ENCODE peak calls at places on chromosome 20, in nine cellular contexts. One of them, this sample, is unnamed.

GRCh38 chr20:9220874-9221547 is 152.1 kb downstream of the PLCB4 start:
- DNase-seq in NCI-H226: no peak
- DNase-seq in T follicular helper cell: no peak
- DNase-seq in foreskin fibroblast: peak
- DNase-seq in brain microvascular endothelial cell: peak
- DNase-seq in A549: no peak
- DNase-seq in NCI-H345: no peak
- DNase-seq in T-helper 1 cell: no peak
- DNase-seq in stimulated activated CD4-positive, alpha-beta T cell treated with anti-CD3 and anti-CD28 coated beads, Interleukin-12 subunit alpha, Interleukin-12 subunit beta, amount 100 ng/mL, for 4 hours: no peak
- DNase-seq in this sample: no peak

GRCh38 chr20:16654858-16655257 is 75.0 kb upstream of the SNRPB2 start:
- DNase-seq in NCI-H226: no peak
- DNase-seq in T follicular helper cell: no peak
- DNase-seq in foreskin fibroblast: no peak
- DNase-seq in brain microvascular endothelial cell: no peak
- DNase-seq in A549: no peak
- DNase-seq in NCI-H345: peak
- DNase-seq in T-helper 1 cell: no peak
- DNase-seq in stimulated activated CD4-positive, alpha-beta T cell treated with anti-CD3 and anti-CD28 coated beads, Interleukin-12 subunit alpha, Interleukin-12 subunit beta, amount 100 ng/mL, for 4 hours: no peak
- DNase-seq in this sample: no peak

GRCh38 chr20:35225319-35226125 is 968 bp upstream of the MMP24 start:
- DNase-seq in NCI-H226: no peak
- DNase-seq in T follicular helper cell: no peak
- DNase-seq in foreskin fibroblast: no peak
- DNase-seq in brain microvascular endothelial cell: no peak
- DNase-seq in A549: no peak
- DNase-seq in NCI-H345: no peak
- DNase-seq in T-helper 1 cell: no peak
- DNase-seq in stimulated activated CD4-positive, alpha-beta T cell treated with anti-CD3 and anti-CD28 coated beads, Interleukin-12 subunit alpha, Interleukin-12 subunit beta, amount 100 ng/mL, for 4 hours: no peak
- DNase-seq in this sample: no peak

GRCh38 chr20:1663917-1664316 is 6.3 kb upstream of the SIRPG start:
- DNase-seq in NCI-H226: no peak
- DNase-seq in T follicular helper cell: no peak
- DNase-seq in foreskin fibroblast: peak
- DNase-seq in brain microvascular endothelial cell: no peak
- DNase-seq in A549: no peak
- DNase-seq in NCI-H345: no peak
- DNase-seq in T-helper 1 cell: no peak
- DNase-seq in stimulated activated CD4-positive, alpha-beta T cell treated with anti-CD3 and anti-CD28 coated beads, Interleukin-12 subunit alpha, Interleukin-12 subunit beta, amount 100 ng/mL, for 4 hours: no peak
- DNase-seq in this sample: no peak

GRCh38 chr20:49858076-49858565 is 45.5 kb downstream of the SLC9A8 start:
- DNase-seq in NCI-H226: no peak
- DNase-seq in T follicular helper cell: no peak
- DNase-seq in foreskin fibroblast: peak
- DNase-seq in brain microvascular endothelial cell: no peak
- DNase-seq in A549: no peak
- DNase-seq in NCI-H345: no peak
- DNase-seq in T-helper 1 cell: no peak
- DNase-seq in stimulated activated CD4-positive, alpha-beta T cell treated with anti-CD3 and anti-CD28 coated beads, Interleukin-12 subunit alpha, Interleukin-12 subunit beta, amount 100 ng/mL, for 4 hours: no peak
- DNase-seq in this sample: no peak

GRCh38 chr20:62069741-62070216 is 4.1 kb upstream of the TAF4 start:
- DNase-seq in NCI-H226: peak
- DNase-seq in T follicular helper cell: no peak
- DNase-seq in foreskin fibroblast: peak
- DNase-seq in brain microvascular endothelial cell: peak
- DNase-seq in A549: no peak
- DNase-seq in NCI-H345: no peak
- DNase-seq in T-helper 1 cell: no peak
- DNase-seq in stimulated activated CD4-positive, alpha-beta T cell treated with anti-CD3 and anti-CD28 coated beads, Interleukin-12 subunit alpha, Interleukin-12 subunit beta, amount 100 ng/mL, for 4 hours: no peak
- DNase-seq in this sample: no peak

GRCh38 chr20:45419188-45420091 is 3.5 kb downstream of the PIGT start:
- DNase-seq in NCI-H226: peak
- DNase-seq in T follicular helper cell: no peak
- DNase-seq in foreskin fibroblast: peak
- DNase-seq in brain microvascular endothelial cell: peak
- DNase-seq in A549: peak
- DNase-seq in NCI-H345: peak
- DNase-seq in T-helper 1 cell: no peak
- DNase-seq in stimulated activated CD4-positive, alpha-beta T cell treated with anti-CD3 and anti-CD28 coated beads, Interleukin-12 subunit alpha, Interleukin-12 subunit beta, amount 100 ng/mL, for 4 hours: no peak
- DNase-seq in this sample: no peak

GRCh38 chr20:9203081-9203447 is 134.2 kb downstream of the PLCB4 start:
- DNase-seq in NCI-H226: no peak
- DNase-seq in T follicular helper cell: no peak
- DNase-seq in foreskin fibroblast: peak
- DNase-seq in brain microvascular endothelial cell: no peak
- DNase-seq in A549: no peak
- DNase-seq in NCI-H345: no peak
- DNase-seq in T-helper 1 cell: no peak
- DNase-seq in stimulated activated CD4-positive, alpha-beta T cell treated with anti-CD3 and anti-CD28 coated beads, Interleukin-12 subunit alpha, Interleukin-12 subunit beta, amount 100 ng/mL, for 4 hours: no peak
- DNase-seq in this sample: no peak

GRCh38 chr20:41003143-41003932 is 25.3 kb upstream of the TOP1 start:
- DNase-seq in NCI-H226: peak
- DNase-seq in T follicular helper cell: peak
- DNase-seq in foreskin fibroblast: peak
- DNase-seq in brain microvascular endothelial cell: peak
- DNase-seq in A549: peak
- DNase-seq in NCI-H345: peak
- DNase-seq in T-helper 1 cell: peak
- DNase-seq in stimulated activated CD4-positive, alpha-beta T cell treated with anti-CD3 and anti-CD28 coated beads, Interleukin-12 subunit alpha, Interleukin-12 subunit beta, amount 100 ng/mL, for 4 hours: peak
- DNase-seq in this sample: no peak

GRCh38 chr20:61332016-61332975 is 80.2 kb downstream of the CDH4 start:
- DNase-seq in NCI-H226: no peak
- DNase-seq in T follicular helper cell: no peak
- DNase-seq in foreskin fibroblast: no peak
- DNase-seq in brain microvascular endothelial cell: no peak
- DNase-seq in A549: no peak
- DNase-seq in NCI-H345: no peak
- DNase-seq in T-helper 1 cell: no peak
- DNase-seq in stimulated activated CD4-positive, alpha-beta T cell treated with anti-CD3 and anti-CD28 coated beads, Interleukin-12 subunit alpha, Interleukin-12 subunit beta, amount 100 ng/mL, for 4 hours: no peak
- DNase-seq in this sample: no peak

GRCh38 chr20:3706774-3707507 is 5.5 kb downstream of the SIGLEC1 start:
- DNase-seq in NCI-H226: no peak
- DNase-seq in T follicular helper cell: no peak
- DNase-seq in foreskin fibroblast: peak
- DNase-seq in brain microvascular endothelial cell: peak
- DNase-seq in A549: no peak
- DNase-seq in NCI-H345: no peak
- DNase-seq in T-helper 1 cell: no peak
- DNase-seq in stimulated activated CD4-positive, alpha-beta T cell treated with anti-CD3 and anti-CD28 coated beads, Interleukin-12 subunit alpha, Interleukin-12 subunit beta, amount 100 ng/mL, for 4 hours: no peak
- DNase-seq in this sample: no peak

GRCh38 chr20:48066851-48067250 is 281.6 kb upstream of the SULF2 start:
- DNase-seq in NCI-H226: no peak
- DNase-seq in T follicular helper cell: no peak
- DNase-seq in foreskin fibroblast: no peak
- DNase-seq in brain microvascular endothelial cell: no peak
- DNase-seq in A549: no peak
- DNase-seq in NCI-H345: no peak
- DNase-seq in T-helper 1 cell: no peak
- DNase-seq in stimulated activated CD4-positive, alpha-beta T cell treated with anti-CD3 and anti-CD28 coated beads, Interleukin-12 subunit alpha, Interleukin-12 subunit beta, amount 100 ng/mL, for 4 hours: no peak
- DNase-seq in this sample: no peak

GRCh38 chr20:50303573-50304500 is 113.2 kb downstream of the CEBPB start:
- DNase-seq in NCI-H226: no peak
- DNase-seq in T follicular helper cell: no peak
- DNase-seq in foreskin fibroblast: peak
- DNase-seq in brain microvascular endothelial cell: peak
- DNase-seq in A549: no peak
- DNase-seq in NCI-H345: peak
- DNase-seq in T-helper 1 cell: no peak
- DNase-seq in stimulated activated CD4-positive, alpha-beta T cell treated with anti-CD3 and anti-CD28 coated beads, Interleukin-12 subunit alpha, Interleukin-12 subunit beta, amount 100 ng/mL, for 4 hours: no peak
- DNase-seq in this sample: no peak

GRCh38 chr20:8994045-8994444 is 74.8 kb upstream of the PLCB4 start:
- DNase-seq in NCI-H226: no peak
- DNase-seq in T follicular helper cell: no peak
- DNase-seq in foreskin fibroblast: no peak
- DNase-seq in brain microvascular endothelial cell: no peak
- DNase-seq in A549: no peak
- DNase-seq in NCI-H345: no peak
- DNase-seq in T-helper 1 cell: no peak
- DNase-seq in stimulated activated CD4-positive, alpha-beta T cell treated with anti-CD3 and anti-CD28 coated beads, Interleukin-12 subunit alpha, Interleukin-12 subunit beta, amount 100 ng/mL, for 4 hours: no peak
- DNase-seq in this sample: no peak

GRCh38 chr20:16128538-16129106 is 444.6 kb downstream of the KIF16B start:
- DNase-seq in NCI-H226: no peak
- DNase-seq in T follicular helper cell: no peak
- DNase-seq in foreskin fibroblast: no peak
- DNase-seq in brain microvascular endothelial cell: no peak
- DNase-seq in A549: no peak
- DNase-seq in NCI-H345: no peak
- DNase-seq in T-helper 1 cell: no peak
- DNase-seq in stimulated activated CD4-positive, alpha-beta T cell treated with anti-CD3 and anti-CD28 coated beads, Interleukin-12 subunit alpha, Interleukin-12 subunit beta, amount 100 ng/mL, for 4 hours: no peak
- DNase-seq in this sample: no peak

GRCh38 chr20:33501000-33501399 is 11.1 kb downstream of the CBFA2T2 start:
- DNase-seq in NCI-H226: no peak
- DNase-seq in T follicular helper cell: no peak
- DNase-seq in foreskin fibroblast: no peak
- DNase-seq in brain microvascular endothelial cell: no peak
- DNase-seq in A549: no peak
- DNase-seq in NCI-H345: no peak
- DNase-seq in T-helper 1 cell: no peak
- DNase-seq in stimulated activated CD4-positive, alpha-beta T cell treated with anti-CD3 and anti-CD28 coated beads, Interleukin-12 subunit alpha, Interleukin-12 subunit beta, amount 100 ng/mL, for 4 hours: no peak
- DNase-seq in this sample: no peak

GRCh38 chr20:45229264-45230056 is 8.3 kb downstream of the SEMG2 start:
- DNase-seq in NCI-H226: no peak
- DNase-seq in T follicular helper cell: no peak
- DNase-seq in foreskin fibroblast: peak
- DNase-seq in brain microvascular endothelial cell: no peak
- DNase-seq in A549: no peak
- DNase-seq in NCI-H345: peak
- DNase-seq in T-helper 1 cell: no peak
- DNase-seq in stimulated activated CD4-positive, alpha-beta T cell treated with anti-CD3 and anti-CD28 coated beads, Interleukin-12 subunit alpha, Interleukin-12 subunit beta, amount 100 ng/mL, for 4 hours: peak
- DNase-seq in this sample: no peak

GRCh38 chr20:63706852-63707557 is 771 bp downstream of the ARFRP1 start:
- DNase-seq in NCI-H226: no peak
- DNase-seq in T follicular helper cell: peak
- DNase-seq in foreskin fibroblast: peak
- DNase-seq in brain microvascular endothelial cell: peak
- DNase-seq in A549: no peak
- DNase-seq in NCI-H345: peak
- DNase-seq in T-helper 1 cell: peak
- DNase-seq in stimulated activated CD4-positive, alpha-beta T cell treated with anti-CD3 and anti-CD28 coated beads, Interleukin-12 subunit alpha, Interleukin-12 subunit beta, amount 100 ng/mL, for 4 hours: peak
- DNase-seq in this sample: no peak

GRCh38 chr20:43389839-43390626 is 67.7 kb upstream of the SRSF6 start:
- DNase-seq in NCI-H226: no peak
- DNase-seq in T follicular helper cell: no peak
- DNase-seq in foreskin fibroblast: no peak
- DNase-seq in brain microvascular endothelial cell: no peak
- DNase-seq in A549: no peak
- DNase-seq in NCI-H345: no peak
- DNase-seq in T-helper 1 cell: no peak
- DNase-seq in stimulated activated CD4-positive, alpha-beta T cell treated with anti-CD3 and anti-CD28 coated beads, Interleukin-12 subunit alpha, Interleukin-12 subunit beta, amount 100 ng/mL, for 4 hours: no peak
- DNase-seq in this sample: peak

GRCh38 chr20:45611054-45611453 is 18.5 kb upstream of the WFDC10A start:
- DNase-seq in NCI-H226: peak
- DNase-seq in T follicular helper cell: no peak
- DNase-seq in foreskin fibroblast: peak
- DNase-seq in brain microvascular endothelial cell: peak
- DNase-seq in A549: no peak
- DNase-seq in NCI-H345: no peak
- DNase-seq in T-helper 1 cell: no peak
- DNase-seq in stimulated activated CD4-positive, alpha-beta T cell treated with anti-CD3 and anti-CD28 coated beads, Interleukin-12 subunit alpha, Interleukin-12 subunit beta, amount 100 ng/mL, for 4 hours: peak
- DNase-seq in this sample: no peak

GRCh38 chr20:18902181-18902725 is 88.7 kb downstream of the SCP2D1 start:
- DNase-seq in NCI-H226: no peak
- DNase-seq in T follicular helper cell: no peak
- DNase-seq in foreskin fibroblast: no peak
- DNase-seq in brain microvascular endothelial cell: no peak
- DNase-seq in A549: no peak
- DNase-seq in NCI-H345: no peak
- DNase-seq in T-helper 1 cell: no peak
- DNase-seq in stimulated activated CD4-positive, alpha-beta T cell treated with anti-CD3 and anti-CD28 coated beads, Interleukin-12 subunit alpha, Interleukin-12 subunit beta, amount 100 ng/mL, for 4 hours: no peak
- DNase-seq in this sample: no peak